ENCODE peak calls at places on chromosomes 6 and 20, in five cellular contexts. X is AG09309; G is stimulated activated CD8-positive, alpha-beta memory T cell treated with anti-CD3 and anti-CD28 coated beads, Interleukin-4, amount 100 ng/mL, for 4 hours; F is neural progenitor cell; R is stimulated activated effector memory CD8-positive, alpha-beta T cell treated with anti-CD3 and anti-CD28 coated beads, Interleukin-12 subunit alpha, Interleukin-12 subunit beta, amount 100 ng/mL, for 72 hours. V is an unnamed sample.
A peak's percentile ranks its signal among the peaks of the same experiment; 100 is the strongest.

GRCh38 chr6:85600713-85601313 is 7.2 kb upstream of the SNX14 start:
- DNase-seq in X (no peak), G (no peak), F (no peak), R (no peak), V (no peak)

GRCh38 chr6:130872250-130873095 is 45.3 kb downstream of the SMLR1 start:
- DNase-seq in X (no peak), G (peak; percentile 63), F (peak; percentile 79), R (peak; percentile 61), V (peak; percentile 35)

GRCh38 chr6:41492261-41492891 is 53.8 kb upstream of the FOXP4 start:
- DNase-seq in X (no peak), G (no peak), F (no peak), R (no peak), V (peak; percentile 44)

GRCh38 chr6:101402618-101403002 is 9.1 kb downstream of the GRIK2 start:
- DNase-seq in X (no peak), G (no peak), F (peak; percentile 86), R (no peak), V (peak; percentile 48)

GRCh38 chr20:53933232-53933846 is 137.1 kb downstream of the BCAS1 start:
- DNase-seq in X (no peak), G (no peak), F (no peak), R (no peak), V (no peak)

GRCh38 chr6:158207452-158207788 is 39.3 kb downstream of the GTF2H5 start:
- DNase-seq in X (no peak), G (no peak), F (no peak), R (peak; percentile 16), V (no peak)

GRCh38 chr6:42017021-42017643 is 33.2 kb upstream of the TAF8 start:
- DNase-seq in X (peak; percentile 13), G (no peak), F (no peak), R (no peak), V (no peak)

GRCh38 chr6:163415176-163415619 is 680 bp downstream of the QKI start:
- DNase-seq in X (no peak), G (no peak), F (no peak), R (peak; percentile 16), V (no peak)

GRCh38 chr6:8627085-8627861 is 191.9 kb upstream of the SLC35B3 start:
- DNase-seq in X (no peak), G (no peak), F (no peak), R (no peak), V (no peak)

V was measured in NCI-H526.